ENCODE peak calls at places on chromosomes 13 and 19, in five cellular contexts. One of them, this sample, is unnamed.

GRCh38 chr13:112079696-112080095 is 12.7 kb downstream of the SOX1 start:
- DNase-seq in activated naive CD4-positive, alpha-beta T cell: no peak
- DNase-seq in activated CD4-positive, alpha-beta T cell treated with anti-CD3 and anti-CD28 coated beads for 1 hour: no peak
- DNase-seq in ACHN: no peak
- DNase-seq in left cardiac atrium: no peak
- DNase-seq in this sample: no peak

GRCh38 chr13:112634102-112634501 is 46.1 kb upstream of the TUBGCP3 start:
- DNase-seq in activated naive CD4-positive, alpha-beta T cell: no peak
- DNase-seq in activated CD4-positive, alpha-beta T cell treated with anti-CD3 and anti-CD28 coated beads for 1 hour: no peak
- DNase-seq in ACHN: no peak
- DNase-seq in left cardiac atrium: no peak
- DNase-seq in this sample: no peak

GRCh38 chr19:2511991-2512390 is 36.1 kb downstream of the GADD45B start:
- DNase-seq in activated naive CD4-positive, alpha-beta T cell: no peak
- DNase-seq in activated CD4-positive, alpha-beta T cell treated with anti-CD3 and anti-CD28 coated beads for 1 hour: no peak
- DNase-seq in ACHN: no peak
- DNase-seq in left cardiac atrium: no peak
- DNase-seq in this sample: no peak

GRCh38 chr19:41023193-41023592 is 32.1 kb downstream of the CYP2B6 start:
- DNase-seq in activated naive CD4-positive, alpha-beta T cell: no peak
- DNase-seq in activated CD4-positive, alpha-beta T cell treated with anti-CD3 and anti-CD28 coated beads for 1 hour: no peak
- DNase-seq in ACHN: no peak
- DNase-seq in left cardiac atrium: no peak
- DNase-seq in this sample: no peak

GRCh38 chr13:37869756-37870488 is at the start of gene TRPC4:
- DNase-seq in activated naive CD4-positive, alpha-beta T cell: no peak
- DNase-seq in activated CD4-positive, alpha-beta T cell treated with anti-CD3 and anti-CD28 coated beads for 1 hour: no peak
- DNase-seq in ACHN: peak; percentile 82
- DNase-seq in left cardiac atrium: peak; percentile 33
- DNase-seq in this sample: peak; percentile 4

GRCh38 chr19:14021474-14021873 is 6.5 kb upstream of the RLN3 start:
- DNase-seq in activated naive CD4-positive, alpha-beta T cell: no peak
- DNase-seq in activated CD4-positive, alpha-beta T cell treated with anti-CD3 and anti-CD28 coated beads for 1 hour: no peak
- DNase-seq in ACHN: no peak
- DNase-seq in left cardiac atrium: no peak
- DNase-seq in this sample: no peak

GRCh38 chr13:48749699-48750473 is 96.2 kb downstream of the CYSLTR2 start:
- DNase-seq in activated naive CD4-positive, alpha-beta T cell: no peak
- DNase-seq in activated CD4-positive, alpha-beta T cell treated with anti-CD3 and anti-CD28 coated beads for 1 hour: peak; percentile 15
- DNase-seq in ACHN: peak; percentile 93
- DNase-seq in left cardiac atrium: peak; percentile 87
- DNase-seq in this sample: peak; percentile 96

GRCh38 chr13:91277013-91277676 is 70.3 kb upstream of the MIR17HG start:
- DNase-seq in activated naive CD4-positive, alpha-beta T cell: no peak
- DNase-seq in activated CD4-positive, alpha-beta T cell treated with anti-CD3 and anti-CD28 coated beads for 1 hour: no peak
- DNase-seq in ACHN: no peak
- DNase-seq in left cardiac atrium: no peak
- DNase-seq in this sample: no peak

GRCh38 chr13:48600374-48601364 is 53.1 kb upstream of the CYSLTR2 start:
- DNase-seq in activated naive CD4-positive, alpha-beta T cell: no peak
- DNase-seq in activated CD4-positive, alpha-beta T cell treated with anti-CD3 and anti-CD28 coated beads for 1 hour: no peak
- DNase-seq in ACHN: peak; percentile 12
- DNase-seq in left cardiac atrium: peak; percentile 25
- DNase-seq in this sample: no peak

GRCh38 chr19:10552596-10553053 is 8.9 kb downstream of the ATG4D start:
- DNase-seq in activated naive CD4-positive, alpha-beta T cell: no peak
- DNase-seq in activated CD4-positive, alpha-beta T cell treated with anti-CD3 and anti-CD28 coated beads for 1 hour: no peak
- DNase-seq in ACHN: no peak
- DNase-seq in left cardiac atrium: no peak
- DNase-seq in this sample: peak; percentile 46

GRCh38 chr19:14112809-14113385 is 4.7 kb downstream of the PRKACA start:
- DNase-seq in activated naive CD4-positive, alpha-beta T cell: no peak
- DNase-seq in activated CD4-positive, alpha-beta T cell treated with anti-CD3 and anti-CD28 coated beads for 1 hour: no peak
- DNase-seq in ACHN: no peak
- DNase-seq in left cardiac atrium: peak; percentile 67
- DNase-seq in this sample: no peak

GRCh38 chr13:32549788-32550187 is 11.2 kb upstream of the N4BP2L2 start:
- DNase-seq in activated naive CD4-positive, alpha-beta T cell: no peak
- DNase-seq in activated CD4-positive, alpha-beta T cell treated with anti-CD3 and anti-CD28 coated beads for 1 hour: no peak
- DNase-seq in ACHN: no peak
- DNase-seq in left cardiac atrium: no peak
- DNase-seq in this sample: no peak

GRCh38 chr13:28636677-28637317 is 22.1 kb upstream of the POMP start:
- DNase-seq in activated naive CD4-positive, alpha-beta T cell: no peak
- DNase-seq in activated CD4-positive, alpha-beta T cell treated with anti-CD3 and anti-CD28 coated beads for 1 hour: no peak
- DNase-seq in ACHN: peak; percentile 67
- DNase-seq in left cardiac atrium: peak; percentile 50
- DNase-seq in this sample: peak; percentile 59

GRCh38 chr13:109951491-109951890 is 165.1 kb upstream of the IRS2 start:
- DNase-seq in activated naive CD4-positive, alpha-beta T cell: no peak
- DNase-seq in activated CD4-positive, alpha-beta T cell treated with anti-CD3 and anti-CD28 coated beads for 1 hour: no peak
- DNase-seq in ACHN: no peak
- DNase-seq in left cardiac atrium: no peak
- DNase-seq in this sample: no peak

GRCh38 chr13:95968906-95969305 is 84.3 kb downstream of the UGGT2 start:
- DNase-seq in activated naive CD4-positive, alpha-beta T cell: no peak
- DNase-seq in activated CD4-positive, alpha-beta T cell treated with anti-CD3 and anti-CD28 coated beads for 1 hour: no peak
- DNase-seq in ACHN: no peak
- DNase-seq in left cardiac atrium: no peak
- DNase-seq in this sample: no peak

GRCh38 chr19:29708553-29709439 is 6.3 kb downstream of the C19orf12 start:
- DNase-seq in activated naive CD4-positive, alpha-beta T cell: no peak
- DNase-seq in activated CD4-positive, alpha-beta T cell treated with anti-CD3 and anti-CD28 coated beads for 1 hour: no peak
- DNase-seq in ACHN: no peak
- DNase-seq in left cardiac atrium: no peak
- DNase-seq in this sample: no peak

GRCh38 chr19:9917322-9917721 is 19.0 kb downstream of the OLFM2 start:
- DNase-seq in activated naive CD4-positive, alpha-beta T cell: no peak
- DNase-seq in activated CD4-positive, alpha-beta T cell treated with anti-CD3 and anti-CD28 coated beads for 1 hour: no peak
- DNase-seq in ACHN: peak; percentile 37
- DNase-seq in left cardiac atrium: no peak
- DNase-seq in this sample: peak; percentile 78

GRCh38 chr19:40442328-40443130 is 1.6 kb downstream of the SERTAD3 start:
- DNase-seq in activated naive CD4-positive, alpha-beta T cell: no peak
- DNase-seq in activated CD4-positive, alpha-beta T cell treated with anti-CD3 and anti-CD28 coated beads for 1 hour: no peak
- DNase-seq in ACHN: no peak
- DNase-seq in left cardiac atrium: no peak
- DNase-seq in this sample: no peak

GRCh38 chr13:29435125-29435911 is 160.2 kb downstream of the SLC7A1 start:
- DNase-seq in activated naive CD4-positive, alpha-beta T cell: no peak
- DNase-seq in activated CD4-positive, alpha-beta T cell treated with anti-CD3 and anti-CD28 coated beads for 1 hour: no peak
- DNase-seq in ACHN: no peak
- DNase-seq in left cardiac atrium: no peak
- DNase-seq in this sample: no peak

GRCh38 chr13:43878897-43879322 is 630 bp downstream of the CCDC122 start:
- DNase-seq in activated naive CD4-positive, alpha-beta T cell: no peak
- DNase-seq in activated CD4-positive, alpha-beta T cell treated with anti-CD3 and anti-CD28 coated beads for 1 hour: no peak
- DNase-seq in ACHN: peak; percentile 76
- DNase-seq in left cardiac atrium: peak; percentile 84
- DNase-seq in this sample: peak; percentile 71

GRCh38 chr13:31367410-31367809 is 167.6 kb downstream of the B3GLCT start:
- DNase-seq in activated naive CD4-positive, alpha-beta T cell: no peak
- DNase-seq in activated CD4-positive, alpha-beta T cell treated with anti-CD3 and anti-CD28 coated beads for 1 hour: no peak
- DNase-seq in ACHN: no peak
- DNase-seq in left cardiac atrium: no peak
- DNase-seq in this sample: no peak

GRCh38 chr13:35388456-35388855 is 88.0 kb downstream of the MAB21L1 start:
- DNase-seq in activated naive CD4-positive, alpha-beta T cell: no peak
- DNase-seq in activated CD4-positive, alpha-beta T cell treated with anti-CD3 and anti-CD28 coated beads for 1 hour: no peak
- DNase-seq in ACHN: no peak
- DNase-seq in left cardiac atrium: no peak
- DNase-seq in this sample: no peak

GRCh38 chr13:84439108-84439507 is 556.8 kb upstream of the SLITRK1 start:
- DNase-seq in activated naive CD4-positive, alpha-beta T cell: no peak
- DNase-seq in activated CD4-positive, alpha-beta T cell treated with anti-CD3 and anti-CD28 coated beads for 1 hour: no peak
- DNase-seq in ACHN: no peak
- DNase-seq in left cardiac atrium: no peak
- DNase-seq in this sample: peak; percentile 66

GRCh38 chr19:18312021-18312534 is 10.8 kb downstream of the LSM4 start:
- DNase-seq in activated naive CD4-positive, alpha-beta T cell: no peak
- DNase-seq in activated CD4-positive, alpha-beta T cell treated with anti-CD3 and anti-CD28 coated beads for 1 hour: no peak
- DNase-seq in ACHN: no peak
- DNase-seq in left cardiac atrium: no peak
- DNase-seq in this sample: no peak

GRCh38 chr13:32528358-32528757 is 10.2 kb downstream of the N4BP2L2 start:
- DNase-seq in activated naive CD4-positive, alpha-beta T cell: no peak
- DNase-seq in activated CD4-positive, alpha-beta T cell treated with anti-CD3 and anti-CD28 coated beads for 1 hour: no peak
- DNase-seq in ACHN: no peak
- DNase-seq in left cardiac atrium: no peak
- DNase-seq in this sample: no peak

GRCh38 chr19:4014541-4015491 is 7.3 kb downstream of the PIAS4 start:
- DNase-seq in activated naive CD4-positive, alpha-beta T cell: no peak
- DNase-seq in activated CD4-positive, alpha-beta T cell treated with anti-CD3 and anti-CD28 coated beads for 1 hour: no peak
- DNase-seq in ACHN: no peak
- DNase-seq in left cardiac atrium: peak; percentile 46
- DNase-seq in this sample: no peak

GRCh38 chr13:46486270-46486669 is 66.7 kb upstream of the LRCH1 start:
- DNase-seq in activated naive CD4-positive, alpha-beta T cell: no peak
- DNase-seq in activated CD4-positive, alpha-beta T cell treated with anti-CD3 and anti-CD28 coated beads for 1 hour: no peak
- DNase-seq in ACHN: no peak
- DNase-seq in left cardiac atrium: no peak
- DNase-seq in this sample: no peak

GRCh38 chr19:55766466-55766865 is 2.5 kb upstream of the RFPL4AL1 start:
- DNase-seq in activated naive CD4-positive, alpha-beta T cell: no peak
- DNase-seq in activated CD4-positive, alpha-beta T cell treated with anti-CD3 and anti-CD28 coated beads for 1 hour: no peak
- DNase-seq in ACHN: no peak
- DNase-seq in left cardiac atrium: no peak
- DNase-seq in this sample: no peak

GRCh38 chr13:100363874-100364273 is 224.7 kb downstream of the GGACT start:
- DNase-seq in activated naive CD4-positive, alpha-beta T cell: no peak
- DNase-seq in activated CD4-positive, alpha-beta T cell treated with anti-CD3 and anti-CD28 coated beads for 1 hour: no peak
- DNase-seq in ACHN: no peak
- DNase-seq in left cardiac atrium: no peak
- DNase-seq in this sample: no peak

GRCh38 chr13:100725472-100725871 is 50.9 kb upstream of the TMTC4 start:
- DNase-seq in activated naive CD4-positive, alpha-beta T cell: no peak
- DNase-seq in activated CD4-positive, alpha-beta T cell treated with anti-CD3 and anti-CD28 coated beads for 1 hour: no peak
- DNase-seq in ACHN: no peak
- DNase-seq in left cardiac atrium: no peak
- DNase-seq in this sample: no peak

GRCh38 chr13:47904239-47904638 is 96.8 kb downstream of the SUCLA2 start:
- DNase-seq in activated naive CD4-positive, alpha-beta T cell: no peak
- DNase-seq in activated CD4-positive, alpha-beta T cell treated with anti-CD3 and anti-CD28 coated beads for 1 hour: no peak
- DNase-seq in ACHN: peak; percentile 64
- DNase-seq in left cardiac atrium: no peak
- DNase-seq in this sample: no peak

GRCh38 chr13:35994131-35994966 is 136.8 kb downstream of the DCLK1 start:
- DNase-seq in activated naive CD4-positive, alpha-beta T cell: no peak
- DNase-seq in activated CD4-positive, alpha-beta T cell treated with anti-CD3 and anti-CD28 coated beads for 1 hour: no peak
- DNase-seq in ACHN: peak; percentile 12
- DNase-seq in left cardiac atrium: peak; percentile 65
- DNase-seq in this sample: no peak

GRCh38 chr19:30848626-30849322 is 476.6 kb downstream of the ZNF536 start:
- DNase-seq in activated naive CD4-positive, alpha-beta T cell: no peak
- DNase-seq in activated CD4-positive, alpha-beta T cell treated with anti-CD3 and anti-CD28 coated beads for 1 hour: no peak
- DNase-seq in ACHN: no peak
- DNase-seq in left cardiac atrium: no peak
- DNase-seq in this sample: no peak

GRCh38 chr19:51198641-51199040 is 26.2 kb upstream of the CD33 start:
- DNase-seq in activated naive CD4-positive, alpha-beta T cell: no peak
- DNase-seq in activated CD4-positive, alpha-beta T cell treated with anti-CD3 and anti-CD28 coated beads for 1 hour: no peak
- DNase-seq in ACHN: no peak
- DNase-seq in left cardiac atrium: no peak
- DNase-seq in this sample: no peak

GRCh38 chr13:94601446-94602431 is at the start of gene GPR180:
- DNase-seq in activated naive CD4-positive, alpha-beta T cell: peak; percentile 65
- DNase-seq in activated CD4-positive, alpha-beta T cell treated with anti-CD3 and anti-CD28 coated beads for 1 hour: peak; percentile 81
- DNase-seq in ACHN: peak; percentile 98
- DNase-seq in left cardiac atrium: peak; percentile 98
- DNase-seq in this sample: peak; percentile 99

GRCh38 chr13:105070452-105070851 is 1465.0 kb downstream of the EFNB2 start:
- DNase-seq in activated naive CD4-positive, alpha-beta T cell: no peak
- DNase-seq in activated CD4-positive, alpha-beta T cell treated with anti-CD3 and anti-CD28 coated beads for 1 hour: no peak
- DNase-seq in ACHN: no peak
- DNase-seq in left cardiac atrium: no peak
- DNase-seq in this sample: no peak

GRCh38 chr19:41934849-41935374 is 6.7 kb upstream of the ERFL start:
- DNase-seq in activated naive CD4-positive, alpha-beta T cell: peak; percentile 67
- DNase-seq in activated CD4-positive, alpha-beta T cell treated with anti-CD3 and anti-CD28 coated beads for 1 hour: peak; percentile 60
- DNase-seq in ACHN: peak; percentile 59
- DNase-seq in left cardiac atrium: peak; percentile 65
- DNase-seq in this sample: peak; percentile 65

GRCh38 chr13:97235549-97236206 is 13.5 kb downstream of the MBNL2 start:
- DNase-seq in activated naive CD4-positive, alpha-beta T cell: no peak
- DNase-seq in activated CD4-positive, alpha-beta T cell treated with anti-CD3 and anti-CD28 coated beads for 1 hour: no peak
- DNase-seq in ACHN: no peak
- DNase-seq in left cardiac atrium: peak; percentile 51
- DNase-seq in this sample: no peak